ENCODE peak calls at places on chromosomes 6 and 20, in six cellular contexts. One of them, this sample, is unnamed.
A peak's percentile ranks its signal among the peaks of the same experiment; 100 is the strongest.

GRCh38 chr6:35599761-35600658 is 87.3 kb upstream of the TULP1 start:
- DNase-seq in fibroblast of lung: peak; percentile 24
- DNase-seq in HCT116: no peak
- DNase-seq in PC-3: no peak
- DNase-seq in adrenal gland: no peak
- DNase-seq in stomach: no peak
- DNase-seq in this sample: no peak

GRCh38 chr6:13807691-13808090 is 6.7 kb downstream of the MCUR1 start:
- DNase-seq in fibroblast of lung: peak; percentile 72
- DNase-seq in HCT116: no peak
- DNase-seq in PC-3: no peak
- DNase-seq in adrenal gland: no peak
- DNase-seq in stomach: no peak
- DNase-seq in this sample: no peak

GRCh38 chr6:91081452-91082067 is 494.7 kb upstream of the MAP3K7 start:
- DNase-seq in fibroblast of lung: peak; percentile 55
- DNase-seq in HCT116: peak; percentile 3
- DNase-seq in PC-3: peak; percentile 59
- DNase-seq in adrenal gland: no peak
- DNase-seq in stomach: no peak
- DNase-seq in this sample: peak; percentile 40

GRCh38 chr6:692356-692851 is 535 bp downstream of the EXOC2 start:
- DNase-seq in fibroblast of lung: peak; percentile 47
- DNase-seq in HCT116: peak; percentile 33
- DNase-seq in PC-3: peak; percentile 73
- DNase-seq in adrenal gland: peak; percentile 36
- DNase-seq in stomach: peak; percentile 46
- DNase-seq in this sample: peak; percentile 39

GRCh38 chr20:11952621-11953020 is 34.9 kb downstream of the BTBD3 start:
- DNase-seq in fibroblast of lung: peak; percentile 35
- DNase-seq in HCT116: no peak
- DNase-seq in PC-3: peak; percentile 10
- DNase-seq in adrenal gland: no peak
- DNase-seq in stomach: no peak
- DNase-seq in this sample: no peak

GRCh38 chr6:54730767-54731665 is 115.6 kb upstream of the FAM83B start:
- DNase-seq in fibroblast of lung: no peak
- DNase-seq in HCT116: no peak
- DNase-seq in PC-3: peak; percentile 53
- DNase-seq in adrenal gland: no peak
- DNase-seq in stomach: no peak
- DNase-seq in this sample: no peak

GRCh38 chr6:149319413-149319812 is 1.9 kb downstream of the TAB2 start:
- DNase-seq in fibroblast of lung: no peak
- DNase-seq in HCT116: no peak
- DNase-seq in PC-3: no peak
- DNase-seq in adrenal gland: no peak
- DNase-seq in stomach: no peak
- DNase-seq in this sample: no peak

GRCh38 chr6:112626468-112627082 is 279.4 kb downstream of the RFPL4B start:
- DNase-seq in fibroblast of lung: peak; percentile 75
- DNase-seq in HCT116: no peak
- DNase-seq in PC-3: peak; percentile 55
- DNase-seq in adrenal gland: no peak
- DNase-seq in stomach: no peak
- DNase-seq in this sample: no peak

GRCh38 chr6:65055545-65055944 is 651.5 kb downstream of the EYS start:
- DNase-seq in fibroblast of lung: no peak
- DNase-seq in HCT116: no peak
- DNase-seq in PC-3: no peak
- DNase-seq in adrenal gland: no peak
- DNase-seq in stomach: no peak
- DNase-seq in this sample: no peak

GRCh38 chr20:17655865-17656489 is 26.1 kb downstream of the RRBP1 start:
- DNase-seq in fibroblast of lung: peak; percentile 69
- DNase-seq in HCT116: no peak
- DNase-seq in PC-3: peak; percentile 73
- DNase-seq in adrenal gland: no peak
- DNase-seq in stomach: no peak
- DNase-seq in this sample: peak; percentile 14

GRCh38 chr6:3402310-3403243 is 54.3 kb downstream of the SLC22A23 start:
- DNase-seq in fibroblast of lung: no peak
- DNase-seq in HCT116: no peak
- DNase-seq in PC-3: no peak
- DNase-seq in adrenal gland: no peak
- DNase-seq in stomach: no peak
- DNase-seq in this sample: peak; percentile 66
- H3K27ac ChIP-seq in fibroblast of lung: no peak overlapping the region
- H3K27ac ChIP-seq in HCT116: no peak overlapping the region
- H3K27ac ChIP-seq in PC-3: no peak overlapping the region
- H3K27ac ChIP-seq in adrenal gland: no peak overlapping the region
- H3K27ac ChIP-seq in stomach: peak overlapping the region; percentile 32
- H3K27ac ChIP-seq in this sample: peak overlapping the region; percentile 97

GRCh38 chr6:68400396-68400795 is 234.7 kb upstream of the ADGRB3 start:
- DNase-seq in fibroblast of lung: no peak
- DNase-seq in HCT116: no peak
- DNase-seq in PC-3: no peak
- DNase-seq in adrenal gland: no peak
- DNase-seq in stomach: no peak
- DNase-seq in this sample: no peak
- TF ChIP-seq CTCF in fibroblast of lung: no peak
- TF ChIP-seq CTCF in HCT116: peak; percentile 15
- TF ChIP-seq CTCF in PC-3: no peak
- TF ChIP-seq CTCF in adrenal gland: no peak
- TF ChIP-seq CTCF in stomach: no peak
- TF ChIP-seq CTCF in this sample: no peak

DNA sequence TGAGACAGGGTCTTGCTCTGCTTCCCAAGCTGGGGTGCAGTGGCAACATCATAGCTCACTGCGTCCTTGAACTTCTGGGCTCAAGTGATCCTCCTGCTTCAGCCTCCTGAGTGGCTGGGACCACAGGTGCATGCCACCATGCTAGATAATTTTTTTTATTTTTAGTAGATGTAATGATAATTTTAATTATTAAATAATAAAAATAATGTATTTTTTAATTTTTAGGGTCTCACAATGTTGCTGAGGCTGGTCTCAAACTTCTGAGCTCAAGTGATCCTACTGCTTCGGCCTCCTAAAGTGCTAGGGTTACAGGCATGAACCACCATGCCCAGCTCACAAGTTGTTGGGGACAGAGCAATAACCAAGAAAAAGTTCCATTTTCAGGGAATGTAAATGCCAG is 138.0 kb upstream of the RALGAPA2 start:
- DNase-seq in fibroblast of lung: no peak
- DNase-seq in HCT116: no peak
- DNase-seq in PC-3: no peak
- DNase-seq in adrenal gland: no peak
- DNase-seq in stomach: no peak
- DNase-seq in this sample: no peak
- H3K27ac ChIP-seq in fibroblast of lung: no peak overlapping the region
- H3K27ac ChIP-seq in HCT116: no peak overlapping the region
- H3K27ac ChIP-seq in PC-3: no peak overlapping the region
- H3K27ac ChIP-seq in adrenal gland: no peak overlapping the region
- H3K27ac ChIP-seq in stomach: no peak overlapping the region
- H3K27ac ChIP-seq in this sample: no peak overlapping the region

GRCh38 chr20:3560578-3560977 is 89.8 kb downstream of the ATRN start:
- DNase-seq in fibroblast of lung: no peak
- DNase-seq in HCT116: no peak
- DNase-seq in PC-3: peak; percentile 55
- DNase-seq in adrenal gland: no peak
- DNase-seq in stomach: no peak
- DNase-seq in this sample: peak; percentile 7

GRCh38 chr20:3563113-3563512 is 92.3 kb downstream of the ATRN start:
- DNase-seq in fibroblast of lung: no peak
- DNase-seq in HCT116: no peak
- DNase-seq in PC-3: peak; percentile 16
- DNase-seq in adrenal gland: no peak
- DNase-seq in stomach: no peak
- DNase-seq in this sample: no peak

GRCh38 chr20:3560162-3560561 is 89.3 kb downstream of the ATRN start:
- DNase-seq in fibroblast of lung: no peak
- DNase-seq in HCT116: no peak
- DNase-seq in PC-3: no peak
- DNase-seq in adrenal gland: no peak
- DNase-seq in stomach: no peak
- DNase-seq in this sample: no peak

GRCh38 chr20:3565851-3566250 is 95.0 kb downstream of the ATRN start:
- DNase-seq in fibroblast of lung: no peak
- DNase-seq in HCT116: no peak
- DNase-seq in PC-3: no peak
- DNase-seq in adrenal gland: no peak
- DNase-seq in stomach: no peak
- DNase-seq in this sample: no peak

GRCh38 chr20:3563548-3564177 is 92.8 kb downstream of the ATRN start:
- DNase-seq in fibroblast of lung: peak; percentile 34
- DNase-seq in HCT116: peak; percentile 41
- DNase-seq in PC-3: peak; percentile 73
- DNase-seq in adrenal gland: no peak
- DNase-seq in stomach: no peak
- DNase-seq in this sample: peak; percentile 33
- TF ChIP-seq CTCF in fibroblast of lung: peak; percentile 84
- TF ChIP-seq CTCF in HCT116: peak; percentile 83
- TF ChIP-seq CTCF in PC-3: peak; percentile 96
- TF ChIP-seq CTCF in adrenal gland: peak; percentile 72
- TF ChIP-seq CTCF in stomach: peak; percentile 36
- TF ChIP-seq CTCF in this sample: peak; percentile 90

DNA sequence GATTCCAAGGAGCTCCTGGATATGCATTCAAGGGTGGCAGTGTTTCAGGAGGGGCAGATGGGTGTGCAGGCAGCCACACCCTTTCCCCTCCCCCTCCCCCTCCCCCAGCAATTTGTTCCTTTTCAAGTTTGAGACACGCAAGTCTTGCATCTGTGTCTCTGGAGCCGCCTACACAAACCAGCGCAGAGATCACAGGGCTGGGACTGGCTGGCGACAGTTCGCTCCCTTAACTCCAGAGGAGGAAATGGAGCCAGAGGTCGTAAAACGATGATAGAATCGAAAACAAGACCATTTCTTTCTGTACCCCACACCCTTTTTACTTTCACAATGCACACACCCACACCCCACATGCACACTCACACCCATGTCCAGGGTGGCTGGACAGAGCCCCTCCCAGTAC is 163.1 kb downstream of the LY86 start:
- DNase-seq in fibroblast of lung: no peak
- DNase-seq in HCT116: peak; percentile 39
- DNase-seq in PC-3: no peak
- DNase-seq in adrenal gland: no peak
- DNase-seq in stomach: no peak
- DNase-seq in this sample: no peak
- H3K27ac ChIP-seq in fibroblast of lung: peak overlapping the region; percentile 6
- H3K27ac ChIP-seq in HCT116: peak overlapping the region; percentile 37
- H3K27ac ChIP-seq in PC-3: no peak overlapping the region
- H3K27ac ChIP-seq in adrenal gland: no peak overlapping the region
- H3K27ac ChIP-seq in stomach: no peak overlapping the region
- H3K27ac ChIP-seq in this sample: peak overlapping the region; percentile 71

GRCh38 chr6:12394170-12394569 is 104.0 kb downstream of the EDN1 start:
- DNase-seq in fibroblast of lung: no peak
- DNase-seq in HCT116: no peak
- DNase-seq in PC-3: no peak
- DNase-seq in adrenal gland: no peak
- DNase-seq in stomach: no peak
- DNase-seq in this sample: no peak

GRCh38 chr6:12391472-12391871 is 101.3 kb downstream of the EDN1 start:
- DNase-seq in fibroblast of lung: no peak
- DNase-seq in HCT116: no peak
- DNase-seq in PC-3: no peak
- DNase-seq in adrenal gland: no peak
- DNase-seq in stomach: no peak
- DNase-seq in this sample: no peak

GRCh38 chr6:12393100-12393499 is 102.9 kb downstream of the EDN1 start:
- DNase-seq in fibroblast of lung: no peak
- DNase-seq in HCT116: no peak
- DNase-seq in PC-3: no peak
- DNase-seq in adrenal gland: no peak
- DNase-seq in stomach: no peak
- DNase-seq in this sample: no peak

GRCh38 chr6:12392490-12392889 is 102.3 kb downstream of the EDN1 start:
- DNase-seq in fibroblast of lung: peak; percentile 32
- DNase-seq in HCT116: no peak
- DNase-seq in PC-3: no peak
- DNase-seq in adrenal gland: no peak
- DNase-seq in stomach: no peak
- DNase-seq in this sample: no peak

GRCh38 chr6:12395898-12396297 is 105.7 kb downstream of the EDN1 start:
- DNase-seq in fibroblast of lung: no peak
- DNase-seq in HCT116: no peak
- DNase-seq in PC-3: peak; percentile 24
- DNase-seq in adrenal gland: no peak
- DNase-seq in stomach: no peak
- DNase-seq in this sample: no peak
- TF ChIP-seq CTCF in fibroblast of lung: peak; percentile 11
- TF ChIP-seq CTCF in HCT116: peak; percentile 22
- TF ChIP-seq CTCF in PC-3: peak; percentile 63
- TF ChIP-seq CTCF in adrenal gland: peak; percentile 49
- TF ChIP-seq CTCF in stomach: no peak
- TF ChIP-seq CTCF in this sample: no peak

GRCh38 chr6:2221724-2222274 is 23.6 kb downstream of the GMDS start:
- DNase-seq in fibroblast of lung: no peak
- DNase-seq in HCT116: no peak
- DNase-seq in PC-3: no peak
- DNase-seq in adrenal gland: no peak
- DNase-seq in stomach: no peak
- DNase-seq in this sample: peak; percentile 21
- H3K27ac ChIP-seq in fibroblast of lung: peak overlapping the region; percentile 60
- H3K27ac ChIP-seq in HCT116: no peak overlapping the region
- H3K27ac ChIP-seq in PC-3: no peak overlapping the region
- H3K27ac ChIP-seq in adrenal gland: no peak overlapping the region
- H3K27ac ChIP-seq in stomach: peak overlapping the region; percentile 12
- H3K27ac ChIP-seq in this sample: no peak overlapping the region